ENCODE peak calls at places on chromosomes 11 and 22, in seven cellular contexts. L is SJCRH30, J is left ventricle myocardium inferior, S is esophagus muscularis mucosa, C is body of pancreas, K is heart right ventricle, M is A549. Z is an unnamed sample.

GRCh38 chr22:46829140-46829891 is 66.9 kb downstream of the TBC1D22A start:
- DNase-seq in L (no peak), J (no peak), S (peak), C (no peak), K (no peak), M (peak), Z (peak)

GRCh38 chr11:58075781-58076180 is 45.0 kb downstream of the OR6Q1 start:
- DNase-seq in L (no peak), J (no peak), S (peak), C (no peak), K (no peak), M (no peak), Z (peak)

GRCh38 chr11:64723907-64724862 is 1.2 kb upstream of the NRXN2 start:
- DNase-seq in L (no peak), J (no peak), S (no peak), C (no peak), K (no peak), M (no peak), Z (no peak)

GRCh38 chr11:96486890-96487633 is 97.2 kb downstream of the JRKL start:
- DNase-seq in L (peak), J (no peak), S (peak), C (peak), K (no peak), M (no peak), Z (peak)

GRCh38 chr11:112292785-112293407 is 32.2 kb upstream of the PLET1 start:
- DNase-seq in L (no peak), J (no peak), S (no peak), C (no peak), K (no peak), M (no peak), Z (peak)

GRCh38 chr11:48384670-48385069 is 18.4 kb upstream of the OR4C5 start:
- DNase-seq in L (peak), J (no peak), S (no peak), C (no peak), K (no peak), M (no peak), Z (no peak)

GRCh38 chr11:61542024-61542461 is 33.5 kb downstream of the LRRC10B start:
- DNase-seq in L (peak), J (no peak), S (no peak), C (no peak), K (no peak), M (no peak), Z (no peak)

GRCh38 chr11:63680842-63681207 is 475 bp upstream of the RTN3 start:
- DNase-seq in L (no peak), J (no peak), S (no peak), C (no peak), K (no peak), M (no peak), Z (no peak)

GRCh38 chr22:31155425-31155824 is 4.6 kb upstream of the RNF185 start:
- DNase-seq in L (no peak), J (no peak), S (no peak), C (no peak), K (no peak), M (no peak), Z (no peak)

GRCh38 chr11:130522284-130522961 is 74.0 kb downstream of the ADAMTS15 start:
- DNase-seq in L (peak), J (peak), S (peak), C (peak), K (peak), M (peak), Z (no peak)

GRCh38 chr11:70343631-70344030 is 54.7 kb upstream of the CTTN start:
- DNase-seq in L (no peak), J (no peak), S (no peak), C (no peak), K (no peak), M (no peak), Z (no peak)

GRCh38 chr22:41535244-41535643 is 9.0 kb downstream of the POLR3H start:
- DNase-seq in L (no peak), J (no peak), S (no peak), C (no peak), K (no peak), M (peak), Z (no peak)

GRCh38 chr11:27977031-27977430 is 130.9 kb downstream of the KIF18A start:
- DNase-seq in L (no peak), J (no peak), S (no peak), C (no peak), K (no peak), M (no peak), Z (no peak)

GRCh38 chr22:50577697-50577986 is 585 bp downstream of the CPT1B start:
- DNase-seq in L (no peak), J (no peak), S (no peak), C (no peak), K (peak), M (no peak), Z (no peak)

GRCh38 chr11:122101625-122102291 is 14.3 kb downstream of the BLID start:
- DNase-seq in L (peak), J (peak), S (no peak), C (peak), K (peak), M (no peak), Z (no peak)

GRCh38 chr11:35155677-35156076 is 16.7 kb downstream of the CD44 start:
- DNase-seq in L (no peak), J (no peak), S (no peak), C (no peak), K (no peak), M (no peak), Z (no peak)

GRCh38 chr22:48566741-48567140 is 1260.9 kb downstream of the BRD1 start:
- DNase-seq in L (no peak), J (no peak), S (no peak), C (no peak), K (no peak), M (no peak), Z (no peak)

GRCh38 chr11:43366597-43367121 is 7.9 kb downstream of the TTC17 start:
- DNase-seq in L (peak), J (no peak), S (no peak), C (no peak), K (no peak), M (no peak), Z (no peak)

GRCh38 chr11:2885017-2885675 is 429 bp downstream of the CDKN1C start:
- DNase-seq in L (no peak), J (peak), S (no peak), C (peak), K (peak), M (no peak), Z (no peak)

GRCh38 chr11:130088217-130088616 is 18.5 kb downstream of the APLP2 start:
- DNase-seq in L (no peak), J (no peak), S (no peak), C (no peak), K (no peak), M (no peak), Z (no peak)

GRCh38 chr22:30868663-30869385 is 99.8 kb downstream of the MORC2 start:
- DNase-seq in L (no peak), J (no peak), S (no peak), C (peak), K (peak), M (no peak), Z (no peak)

GRCh38 chr22:17831527-17832251 is 57.4 kb upstream of the BID start:
- DNase-seq in L (no peak), J (no peak), S (no peak), C (peak), K (no peak), M (no peak), Z (no peak)

GRCh38 chr11:104432981-104433380 is 269.0 kb upstream of the PDGFD start:
- DNase-seq in L (no peak), J (no peak), S (no peak), C (no peak), K (no peak), M (no peak), Z (no peak)

DNA sequence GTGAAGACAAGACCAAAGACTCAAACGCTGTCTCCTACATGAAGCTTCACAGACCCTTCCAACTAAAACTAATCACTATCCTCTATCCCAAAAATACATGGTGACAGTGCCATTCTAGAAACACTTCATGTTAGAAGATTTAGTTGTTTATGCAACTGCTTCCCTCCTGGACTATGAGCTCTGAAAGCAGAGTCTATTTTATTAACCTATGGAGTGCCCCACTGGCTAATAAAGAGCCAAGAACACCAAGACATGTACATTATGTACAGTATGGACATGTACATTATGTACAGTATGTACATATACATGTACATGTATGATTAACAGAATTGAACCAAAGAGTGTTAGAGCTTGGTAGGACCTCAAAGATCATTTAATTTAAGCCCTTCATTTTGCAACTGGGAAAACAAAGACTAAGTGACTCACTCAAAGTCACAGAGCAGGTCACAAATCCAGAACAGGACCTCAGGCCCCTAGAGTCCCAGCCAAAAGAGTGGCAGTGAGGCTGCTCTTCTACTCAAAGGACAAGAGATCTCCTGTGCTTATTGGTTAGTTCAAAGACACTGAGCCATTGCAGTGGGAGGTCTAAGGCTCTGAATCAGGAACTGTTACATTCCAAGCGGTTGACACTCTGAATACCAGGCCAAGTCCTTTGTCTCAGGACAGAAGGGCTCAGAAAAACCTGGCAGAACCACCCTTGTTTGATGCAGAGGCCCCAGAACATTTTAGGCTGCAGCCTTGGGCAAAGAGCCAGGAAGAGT is 103.9 kb downstream of the FAM168A start:
- DNase-seq in L (no peak), J (no peak), S (no peak), C (no peak), K (no peak), M (no peak), Z (peak)
- H3K27ac ChIP-seq in L (no peak), J (peak), S (no peak), C (no peak), K (peak), M (no peak), Z (peak)

GRCh38 chr11:8722809-8723208 is 40.2 kb downstream of the RPL27A start:
- DNase-seq in L (no peak), J (no peak), S (no peak), C (no peak), K (no peak), M (no peak), Z (no peak)

GRCh38 chr11:8722156-8722555 is 39.6 kb downstream of the RPL27A start:
- DNase-seq in L (no peak), J (no peak), S (no peak), C (no peak), K (no peak), M (no peak), Z (no peak)

GRCh38 chr11:8720376-8720775 is 37.8 kb downstream of the RPL27A start:
- DNase-seq in L (no peak), J (no peak), S (no peak), C (no peak), K (no peak), M (no peak), Z (no peak)

GRCh38 chr11:8720868-8721739 is 38.5 kb downstream of the RPL27A start:
- DNase-seq in L (no peak), J (no peak), S (no peak), C (peak), K (no peak), M (no peak), Z (peak)

GRCh38 chr11:8721740-8722139 is 39.1 kb downstream of the RPL27A start:
- DNase-seq in L (no peak), J (no peak), S (no peak), C (no peak), K (no peak), M (no peak), Z (no peak)
- H3K27ac ChIP-seq in L (no peak), J (peak), S (peak), C (peak), K (peak), M (peak), Z (peak)

DNA sequence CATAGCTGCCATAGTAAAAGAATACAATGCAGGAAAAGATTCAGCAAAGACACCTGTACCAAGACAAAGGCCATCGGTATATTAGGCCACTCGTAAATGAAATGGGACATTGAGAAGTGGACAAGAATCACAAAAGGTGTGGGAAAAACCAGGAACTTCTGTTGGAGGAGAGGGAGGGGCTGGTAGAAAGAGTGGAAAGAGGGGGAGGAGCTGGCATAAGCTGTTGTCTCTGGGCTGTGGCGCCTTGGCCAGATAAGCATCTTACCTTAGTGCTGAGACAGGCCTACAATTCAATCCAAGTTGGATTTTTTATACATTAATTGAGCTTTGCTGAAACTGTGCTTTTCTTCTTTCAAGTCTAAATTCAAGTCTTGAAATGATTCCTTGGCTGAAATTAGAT is 37.1 kb downstream of the ZNF202 start:
- DNase-seq in L (no peak), J (no peak), S (no peak), C (no peak), K (no peak), M (no peak), Z (no peak)
- H3K27ac ChIP-seq in L (no peak), J (no peak), S (no peak), C (no peak), K (no peak), M (no peak), Z (no peak)

GRCh38 chr22:36287881-36288515 is 35.1 kb downstream of the APOL1 start:
- DNase-seq in L (no peak), J (peak), S (no peak), C (no peak), K (no peak), M (no peak), Z (peak)

GRCh38 chr22:36286096-36286957 is 33.4 kb downstream of the APOL1 start:
- DNase-seq in L (peak), J (peak), S (peak), C (peak), K (peak), M (peak), Z (no peak)

GRCh38 chr22:36284171-36284571 is 31.2 kb downstream of the APOL1 start:
- DNase-seq in L (no peak), J (no peak), S (no peak), C (no peak), K (no peak), M (no peak), Z (no peak)

GRCh38 chr22:36285017-36285416 is 32.1 kb downstream of the APOL1 start:
- DNase-seq in L (peak), J (peak), S (no peak), C (no peak), K (no peak), M (no peak), Z (no peak)

DNA sequence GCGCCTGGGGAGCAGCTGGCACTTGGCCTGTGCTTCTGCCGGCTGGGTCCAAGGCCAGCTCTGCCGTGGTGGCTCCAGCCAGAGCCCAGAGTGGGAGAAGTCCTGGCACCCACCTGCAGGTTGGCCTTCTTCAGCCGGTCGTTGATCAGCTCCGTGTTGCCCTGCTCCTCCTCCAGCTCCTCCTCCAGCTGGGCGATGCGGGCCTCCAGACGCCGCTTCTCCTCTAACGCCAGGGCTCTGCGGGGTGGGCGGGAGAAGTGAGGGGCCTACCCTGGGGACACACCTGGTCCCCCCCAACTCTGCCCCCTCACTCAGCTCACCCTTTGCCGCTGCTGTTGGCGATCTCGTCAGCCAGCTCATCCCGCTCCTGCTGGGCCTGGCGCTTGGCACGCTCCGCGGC is 32.6 kb downstream of the APOL1 start:
- DNase-seq in L (no peak), J (no peak), S (no peak), C (no peak), K (no peak), M (no peak), Z (no peak)
- H3K27ac ChIP-seq in L (no peak), J (peak), S (peak), C (no peak), K (peak), M (no peak), Z (no peak)

DNA sequence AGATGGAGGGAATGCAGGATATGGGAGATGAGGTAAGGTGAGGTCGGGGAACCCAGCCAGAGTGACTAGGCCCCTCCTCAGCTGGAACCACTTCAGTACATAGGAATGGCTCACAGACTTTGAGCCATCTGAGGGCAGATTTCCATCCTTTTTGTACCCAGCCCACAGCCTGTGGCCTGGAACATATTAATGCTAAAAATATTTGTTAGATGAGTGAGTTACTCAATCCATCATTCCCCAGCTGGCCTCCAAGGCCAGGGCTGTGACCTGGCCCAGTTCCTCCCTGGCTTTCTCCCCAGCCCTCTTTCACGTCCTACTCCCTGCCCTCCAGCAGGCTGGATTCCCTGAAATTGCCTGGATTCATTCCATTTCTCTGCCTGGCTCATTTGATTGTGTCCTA is 57.2 kb upstream of the PRDM11 start:
- DNase-seq in L (no peak), J (peak), S (peak), C (peak), K (peak), M (no peak), Z (no peak)
- H3K27ac ChIP-seq in L (no peak), J (peak), S (peak), C (peak), K (peak), M (peak), Z (peak)